ENCODE peak calls at places on chromosomes 7 and 10, in six cellular contexts. Z is endothelial cell of umbilical vein, G is IMR-90, O is tibial nerve, A is mammary epithelial cell, X is OCI-LY7. B is an unnamed sample.
A peak's percentile ranks its signal among the peaks of the same experiment; 100 is the strongest.

GRCh38 chr7:128166603-128167315 is 74.3 kb upstream of the LEP start:
- DNase-seq in Z (no peak), G (no peak), O (no peak), A (peak; percentile 12), X (no peak), B (peak; percentile 60)

GRCh38 chr10:26468691-26469090 is 30.6 kb downstream of the APBB1IP start:
- DNase-seq in Z (no peak), G (no peak), O (no peak), A (no peak), X (peak; percentile 47), B (peak; percentile 42)

GRCh38 chr10:62742447-62743105 is 61.9 kb upstream of the ADO start:
- DNase-seq in Z (no peak), G (peak; percentile 8), O (no peak), A (no peak), X (peak; percentile 43), B (no peak)

GRCh38 chr10:92691591-92692084 is 1.9 kb downstream of the HHEX start:
- DNase-seq in Z (peak; percentile 83), G (no peak), O (peak; percentile 33), A (no peak), X (peak; percentile 30), B (no peak)

GRCh38 chr10:22624289-22624738 is 90.1 kb downstream of the PIP4K2A start:
- DNase-seq in Z (peak; percentile 73), G (peak; percentile 82), O (no peak), A (peak; percentile 32), X (no peak), B (peak; percentile 84)

GRCh38 chr7:65475734-65476319 is 102.2 kb downstream of the ZNF92 start:
- DNase-seq in Z (peak; percentile 65), G (no peak), O (no peak), A (peak; percentile 58), X (peak; percentile 99), B (no peak)

GRCh38 chr10:119238577-119238976 is 31.2 kb downstream of the GRK5 start:
- DNase-seq in Z (no peak), G (no peak), O (no peak), A (no peak), X (no peak), B (no peak)

GRCh38 chr7:36154255-36155212 is 1.5 kb downstream of the EEPD1 start:
- DNase-seq in Z (no peak), G (no peak), O (no peak), A (no peak), X (no peak), B (peak; percentile 19)

GRCh38 chr7:8258734-8259133 is 3.2 kb downstream of the ICA1 start:
- DNase-seq in Z (no peak), G (no peak), O (no peak), A (no peak), X (no peak), B (no peak)

GRCh38 chr7:106243893-106244292 is 40.9 kb downstream of the NAMPT start:
- DNase-seq in Z (no peak), G (no peak), O (no peak), A (peak; percentile 26), X (no peak), B (peak; percentile 10)

DNA sequence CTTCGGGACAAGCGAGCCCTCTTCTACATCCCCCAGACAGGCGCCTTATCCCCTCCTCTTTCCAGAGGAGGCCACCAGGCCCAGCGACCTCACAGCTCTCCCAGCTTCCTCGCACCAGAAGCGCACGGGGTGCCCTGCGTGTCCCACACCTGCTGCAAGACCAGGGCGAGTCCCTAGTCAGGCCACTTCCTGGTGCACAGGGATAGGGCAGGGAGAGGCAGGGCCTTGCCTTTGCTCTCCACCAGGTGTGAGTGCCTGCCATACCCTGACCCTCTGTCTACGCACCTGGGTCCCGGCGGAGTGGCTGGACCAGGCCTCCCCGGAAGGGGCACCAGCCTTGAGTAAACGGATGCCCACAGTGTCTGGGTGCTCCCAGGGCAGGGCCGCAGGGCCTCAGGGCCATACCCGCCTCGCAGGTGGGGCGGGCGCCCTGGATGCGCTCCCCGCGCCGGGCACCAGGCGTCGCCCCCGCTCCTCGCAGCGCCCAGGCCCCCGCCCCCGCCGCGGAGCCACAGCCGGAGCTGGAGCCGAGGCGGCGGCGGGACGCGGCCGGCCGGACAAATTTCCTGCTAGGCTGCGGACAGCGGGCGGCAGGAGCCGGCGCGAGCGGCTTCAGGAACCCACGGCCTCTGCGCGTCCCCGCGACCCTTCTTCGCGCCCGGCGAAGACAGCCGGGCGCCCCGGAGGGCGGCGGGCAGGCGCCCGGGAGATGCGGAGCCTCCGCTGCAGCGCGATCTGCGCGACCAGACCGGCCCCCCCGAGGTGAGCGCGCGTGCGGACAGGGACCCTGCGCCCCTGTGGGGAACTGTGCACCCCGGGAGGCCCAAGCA is at the start of gene PTPRE:
- DNase-seq in Z (peak; percentile 69), G (peak; percentile 24), O (peak; percentile 42), A (peak; percentile 66), X (no peak), B (peak; percentile 92)
- H3K27ac ChIP-seq in Z (peak within 1 kb of the TSS; percentile 67), G (no peak within 1 kb of the TSS), O (peak within 1 kb of the TSS; percentile 55), A (no peak within 1 kb of the TSS), X (no peak within 1 kb of the TSS), B (peak within 1 kb of the TSS; percentile 48)

GRCh38 chr10:79055100-79055782 is 13.5 kb upstream of the ZMIZ1 start:
- DNase-seq in Z (no peak), G (no peak), O (no peak), A (no peak), X (no peak), B (no peak)
- H3K4me1 ChIP-seq in Z (no peaks in the 10 kb centered on the region), G (no peaks in the 10 kb centered on the region), O (peaks cover 20% of the 10 kb centered on the region), A (peaks cover 11% of the 10 kb centered on the region), X (no peaks in the 10 kb centered on the region), B (peaks cover 9% of the 10 kb centered on the region)

GRCh38 chr7:70353948-70354335 is 755.7 kb downstream of the AUTS2 start:
- DNase-seq in Z (no peak), G (no peak), O (no peak), A (no peak), X (no peak), B (no peak)

GRCh38 chr7:70356324-70356797 is 758.1 kb downstream of the AUTS2 start:
- DNase-seq in Z (no peak), G (no peak), O (no peak), A (no peak), X (no peak), B (no peak)

GRCh38 chr7:70355591-70356323 is 757.5 kb downstream of the AUTS2 start:
- DNase-seq in Z (no peak), G (no peak), O (no peak), A (no peak), X (no peak), B (no peak)

GRCh38 chr7:70353310-70353947 is 755.2 kb downstream of the AUTS2 start:
- DNase-seq in Z (no peak), G (no peak), O (no peak), A (no peak), X (no peak), B (peak; percentile 18)

GRCh38 chr7:70354409-70355169 is 756.3 kb downstream of the AUTS2 start:
- DNase-seq in Z (no peak), G (no peak), O (no peak), A (no peak), X (no peak), B (peak; percentile 39)
- H3K27ac ChIP-seq in Z (no peak overlapping the region), G (no peak overlapping the region), O (no peak overlapping the region), A (no peak overlapping the region), X (no peak overlapping the region), B (no peak overlapping the region)

GRCh38 chr10:5813341-5814109 is at the start of gene GDI2:
- DNase-seq in Z (peak; percentile 96), G (peak; percentile 95), O (peak; percentile 93), A (peak; percentile 98), X (peak; percentile 99), B (peak; percentile 99)
- H3K4me1 ChIP-seq in Z (peaks cover 35% of the 10 kb centered on the region), G (peaks cover 5% of the 10 kb centered on the region), O (peaks cover 47% of the 10 kb centered on the region), A (peaks cover 7% of the 10 kb centered on the region), X (peaks cover 65% of the 10 kb centered on the region), B (peaks cover 36% of the 10 kb centered on the region)

GRCh38 chr7:23894891-23895569 is 185.0 kb downstream of the STK31 start:
- DNase-seq in Z (no peak), G (no peak), O (no peak), A (no peak), X (no peak), B (no peak)
- H3K27ac ChIP-seq in Z (no peak overlapping the region), G (no peak overlapping the region), O (no peak overlapping the region), A (no peak overlapping the region), X (no peak overlapping the region), B (no peak overlapping the region)

GRCh38 chr10:69364232-69364631 is 52.5 kb downstream of the TACR2 start:
- DNase-seq in Z (no peak), G (no peak), O (no peak), A (no peak), X (no peak), B (no peak)
- H3K4me1 ChIP-seq in Z (peaks cover 28% of the 10 kb centered on the region), G (peaks cover 30% of the 10 kb centered on the region), O (peaks cover 28% of the 10 kb centered on the region), A (peaks cover 39% of the 10 kb centered on the region), X (no peaks in the 10 kb centered on the region), B (peaks cover 40% of the 10 kb centered on the region)

GRCh38 chr7:20470726-20471125 is 140.0 kb downstream of the ITGB8 start:
- DNase-seq in Z (no peak), G (no peak), O (no peak), A (no peak), X (no peak), B (no peak)
- H3K27ac ChIP-seq in Z (no peak overlapping the region), G (no peak overlapping the region), O (no peak overlapping the region), A (no peak overlapping the region), X (no peak overlapping the region), B (no peak overlapping the region)